ENCODE peak calls at places on chromosome 22, in nine cellular contexts. A is activated naive CD4-positive, alpha-beta T cell treated with Interleukin-2 at 50 U/mL for 16 hours; K is GM04504; N is iris pigment epithelial cell; Q is GM03348; L is kidney tubule cell; H is substantia nigra; C is Peyer's patch; M is AG10803. U is an unnamed sample.

GRCh38 chr22:19036523-19037273 is 85.5 kb downstream of the DGCR2 start:
- DNase-seq in C (no peak), Q (no peak), M (no peak), L (peak; percentile 12), N (peak; percentile 13), K (no peak), A (no peak), H (no peak), U (peak; percentile 76)

GRCh38 chr22:17121235-17122195 is at the start of gene TMEM121B:
- DNase-seq in N (peak; percentile 41), A (peak; percentile 21), C (peak; percentile 61), H (no peak), M (peak; percentile 27), K (no peak), Q (peak; percentile 78), L (peak; percentile 72), U (peak; percentile 79)

GRCh38 chr22:19150482-19151328 is 613 bp upstream of the GSC2 start:
- DNase-seq in A (no peak), Q (no peak), C (no peak), H (no peak), L (no peak), K (no peak), N (no peak), M (no peak), U (peak; percentile 65)

GRCh38 chr22:50641696-50642607 is 14.0 kb upstream of the ARSA start:
- DNase-seq in H (no peak), L (peak; percentile 11), N (peak; percentile 42), M (peak; percentile 32), Q (peak; percentile 40), A (no peak), K (peak; percentile 3), C (no peak), U (peak; percentile 76)

GRCh38 chr22:25783856-25784255 is 41.9 kb downstream of the MYO18B start:
- DNase-seq in L (no peak), A (no peak), K (no peak), C (no peak), H (no peak), N (no peak), M (no peak), Q (no peak), U (no peak)

GRCh38 chr22:35564975-35565867 is 24.6 kb downstream of the RASD2 start:
- DNase-seq in A (no peak), K (no peak), N (no peak), C (no peak), Q (no peak), M (peak; percentile 72), H (no peak), L (no peak), U (peak; percentile 87)

GRCh38 chr22:28019360-28019759 is 100.3 kb upstream of the PITPNB start:
- DNase-seq in C (peak; percentile 24), A (no peak), K (no peak), M (peak; percentile 38), L (peak; percentile 90), N (no peak), Q (no peak), H (no peak), U (peak; percentile 90)

GRCh38 chr22:25736378-25737011 is 5.5 kb upstream of the MYO18B start:
- DNase-seq in H (no peak), Q (no peak), A (no peak), C (no peak), N (no peak), K (no peak), L (no peak), M (no peak), U (no peak)

GRCh38 chr22:23743303-23743705 is 7.6 kb downstream of the ZNF70 start:
- DNase-seq in H (no peak), A (no peak), Q (no peak), C (no peak), N (no peak), L (no peak), K (no peak), M (no peak), U (peak; percentile 49)

GRCh38 chr22:41725510-41726110 is 26.3 kb downstream of the MEI1 start:
- DNase-seq in L (no peak), N (peak; percentile 11), H (no peak), C (no peak), K (no peak), M (no peak), A (no peak), Q (no peak), U (no peak)

GRCh38 chr22:24107668-24108067 is 73.6 kb upstream of the SUSD2 start:
- DNase-seq in N (peak; percentile 84), C (peak; percentile 62), K (peak; percentile 68), M (peak; percentile 93), A (no peak), L (peak; percentile 51), H (peak; percentile 64), Q (peak; percentile 93), U (peak; percentile 92)

GRCh38 chr22:31230155-31230870 is 18.2 kb downstream of the LIMK2 start:
- DNase-seq in Q (no peak), M (peak; percentile 51), N (peak; percentile 84), H (no peak), A (no peak), L (no peak), C (no peak), K (no peak), U (no peak)

GRCh38 chr22:39856588-39856987 is 37.0 kb downstream of the ENTHD1 start:
- DNase-seq in H (no peak), C (no peak), A (no peak), M (no peak), K (no peak), N (no peak), L (no peak), Q (no peak), U (no peak)

GRCh38 chr22:20028855-20029549 is 8.1 kb downstream of the TANGO2 start:
- DNase-seq in L (no peak), M (no peak), K (no peak), Q (no peak), A (no peak), H (no peak), C (no peak), N (no peak), U (peak; percentile 38)

GRCh38 chr22:31184015-31184414 is 24.0 kb downstream of the RNF185 start:
- DNase-seq in A (no peak), L (no peak), K (no peak), C (no peak), N (no peak), Q (no peak), H (no peak), M (no peak), U (no peak)

GRCh38 chr22:39917776-39918493 is 17.1 kb downstream of the GRAP2 start:
- DNase-seq in N (peak; percentile 40), Q (peak; percentile 11), L (no peak), H (no peak), K (peak; percentile 10), C (no peak), A (no peak), M (peak; percentile 17), U (no peak)

GRCh38 chr22:19515654-19516377 is 8.4 kb downstream of the CLDN5 start:
- DNase-seq in N (no peak), A (no peak), M (no peak), K (no peak), C (no peak), L (no peak), H (no peak), Q (no peak), U (peak; percentile 38)

GRCh38 chr22:20015971-20016733 is 471 bp downstream of the ARVCF start:
- DNase-seq in L (peak; percentile 18), M (no peak), H (no peak), K (no peak), Q (peak; percentile 35), A (peak; percentile 26), C (no peak), N (no peak), U (peak; percentile 81)

GRCh38 chr22:18023509-18024275 is 669 bp downstream of the MICAL3 start:
- DNase-seq in C (peak; percentile 89), L (peak; percentile 91), N (peak; percentile 73), K (peak; percentile 76), H (peak; percentile 46), M (peak; percentile 91), A (peak; percentile 36), Q (peak; percentile 93), U (peak; percentile 97)

GRCh38 chr22:45887202-45888131 is 89.5 kb downstream of the WNT7B start:
- DNase-seq in N (no peak), K (no peak), H (no peak), M (no peak), L (peak; percentile 62), C (no peak), Q (no peak), A (no peak), U (peak; percentile 86)

GRCh38 chr22:35330258-35330861 is 30.7 kb downstream of the TOM1 start:
- DNase-seq in K (peak; percentile 75), Q (peak; percentile 85), N (peak; percentile 85), H (no peak), C (no peak), L (peak; percentile 81), A (peak; percentile 55), M (peak; percentile 84), U (peak; percentile 95)

GRCh38 chr22:28952857-28953256 is 69.5 kb downstream of the ZNRF3 start:
- DNase-seq in Q (peak; percentile 40), K (no peak), H (no peak), N (peak; percentile 83), A (no peak), L (no peak), M (peak; percentile 27), C (no peak), U (no peak)

GRCh38 chr22:42623301-42623751 is 8.6 kb upstream of the POLDIP3 start:
- DNase-seq in M (no peak), Q (no peak), N (no peak), A (no peak), H (no peak), K (no peak), L (no peak), C (no peak), U (peak; percentile 76)

GRCh38 chr22:40651563-40652501 is 15.3 kb upstream of the MRTFA start:
- DNase-seq in K (peak; percentile 99), N (peak; percentile 99), C (peak; percentile 87), M (peak; percentile 99), Q (peak; percentile 95), L (peak; percentile 100), H (peak; percentile 94), A (peak; percentile 91), U (peak; percentile 99)

GRCh38 chr22:38941488-38941987 is 15.9 kb upstream of the APOBEC3A start:
- DNase-seq in L (no peak), A (peak; percentile 81), K (no peak), C (no peak), N (no peak), H (no peak), M (no peak), Q (no peak), U (no peak)

GRCh38 chr22:40451230-40451629 is 80.8 kb downstream of the SGSM3 start:
- DNase-seq in M (peak; percentile 75), K (no peak), H (no peak), L (no peak), N (no peak), C (no peak), A (peak; percentile 12), Q (no peak), U (no peak)

GRCh38 chr22:30078320-30079311 is 1.6 kb upstream of the HORMAD2 start:
- DNase-seq in L (peak; percentile 57), C (no peak), M (no peak), Q (no peak), N (no peak), H (no peak), A (peak; percentile 26), K (no peak), U (no peak)

GRCh38 chr22:31730344-31730711 is 19.6 kb downstream of the PRR14L start:
- DNase-seq in L (no peak), A (no peak), H (no peak), C (no peak), Q (no peak), M (no peak), K (no peak), N (no peak), U (no peak)

GRCh38 chr22:28018461-28018927 is 99.4 kb upstream of the PITPNB start:
- DNase-seq in N (no peak), Q (no peak), H (no peak), M (no peak), L (no peak), C (peak; percentile 38), K (no peak), A (no peak), U (peak; percentile 65)

GRCh38 chr22:41681616-41682015 is 7.1 kb downstream of the SNU13 start:
- DNase-seq in M (no peak), H (no peak), Q (no peak), N (no peak), K (no peak), L (peak; percentile 41), A (peak; percentile 45), C (no peak), U (no peak)

GRCh38 chr22:37607010-37607911 is 1.4 kb upstream of the GGA1 start:
- DNase-seq in Q (peak; percentile 86), K (no peak), C (peak; percentile 97), H (peak; percentile 63), N (peak; percentile 38), M (peak; percentile 33), A (peak; percentile 91), L (peak; percentile 88), U (peak; percentile 97)